ENCODE peak calls at places on chromosomes 3 and 15, in ten cellular contexts. Z is ovary, N is tibial nerve, I is A549, Y is spleen, J is Peyer's patch, L is HepG2, O is K562, V is IMR-90, S is transverse colon. T is an unnamed sample.

GRCh38 chr15:25177955-25178801 is 223.4 kb downstream of the SNRPN start:
- DNase-seq in Z (peak; percentile 6), N (no peak), I (no peak), Y (peak; percentile 67), J (peak; percentile 24), L (no peak), O (no peak), V (no peak), S (peak; percentile 2), T (no peak)

GRCh38 chr3:12353796-12354505 is 65.1 kb downstream of the PPARG start:
- DNase-seq in Z (no peak), N (no peak), I (peak; percentile 58), Y (no peak), J (no peak), L (no peak), O (no peak), V (no peak), S (no peak), T (peak; percentile 90)

GRCh38 chr15:67176195-67176971 is 78.1 kb downstream of the AAGAB start:
- DNase-seq in Z (peak; percentile 22), N (no peak), I (no peak), Y (no peak), J (peak; percentile 81), L (no peak), O (no peak), V (no peak), S (no peak), T (no peak)

GRCh38 chr3:105006164-105006563 is 360.5 kb upstream of the ALCAM start:
- DNase-seq in Z (no peak), N (no peak), I (no peak), Y (no peak), J (no peak), L (no peak), O (no peak), V (no peak), S (no peak), T (no peak)

GRCh38 chr3:38297947-38298711 is 16.0 kb downstream of the SLC22A14 start:
- DNase-seq in Z (no peak), N (no peak), I (peak; percentile 28), Y (no peak), J (no peak), L (no peak), O (no peak), V (peak; percentile 29), S (no peak), T (peak; percentile 20)

GRCh38 chr15:60120100-60120499 is 116.0 kb downstream of the FOXB1 start:
- DNase-seq in Z (no peak), N (no peak), I (no peak), Y (no peak), J (no peak), L (no peak), O (no peak), V (no peak), S (no peak), T (no peak)

GRCh38 chr3:20537234-20537633 is 351.2 kb upstream of the SGO1 start:
- DNase-seq in Z (no peak), N (no peak), I (peak; percentile 4), Y (no peak), J (no peak), L (no peak), O (no peak), V (no peak), S (no peak), T (no peak)

GRCh38 chr3:113265281-113265680 is 53.9 kb downstream of the BOC start:
- DNase-seq in Z (no peak), N (no peak), I (no peak), Y (no peak), J (no peak), L (no peak), O (no peak), V (no peak), S (no peak), T (no peak)

GRCh38 chr15:66405605-66406004 is 18.9 kb downstream of the MAP2K1 start:
- DNase-seq in Z (no peak), N (no peak), I (no peak), Y (no peak), J (no peak), L (no peak), O (no peak), V (peak; percentile 59), S (no peak), T (no peak)

GRCh38 chr3:4976109-4976508 is 3.1 kb upstream of the BHLHE40 start:
- DNase-seq in Z (peak; percentile 40), N (no peak), I (peak; percentile 94), Y (peak; percentile 82), J (peak; percentile 73), L (peak; percentile 79), O (peak; percentile 81), V (peak; percentile 63), S (peak; percentile 60), T (peak; percentile 94)

GRCh38 chr3:52225452-52226228 is at the start of gene TLR9:
- DNase-seq in Z (no peak), N (no peak), I (no peak), Y (peak; percentile 87), J (peak; percentile 87), L (no peak), O (no peak), V (no peak), S (peak; percentile 63), T (peak; percentile 94)

GRCh38 chr3:113223831-113224240 is 12.5 kb downstream of the BOC start:
- DNase-seq in Z (no peak), N (no peak), I (no peak), Y (peak; percentile 79), J (no peak), L (no peak), O (no peak), V (no peak), S (peak; percentile 22), T (peak; percentile 90)

GRCh38 chr3:37546876-37547275 is 314.8 kb upstream of the CTDSPL start:
- DNase-seq in Z (no peak), N (no peak), I (peak; percentile 20), Y (no peak), J (no peak), L (peak; percentile 7), O (peak; percentile 45), V (peak; percentile 19), S (no peak), T (peak; percentile 35)

GRCh38 chr3:122414391-122414790 is 1.5 kb downstream of the WDR5B start:
- DNase-seq in Z (no peak), N (no peak), I (no peak), Y (no peak), J (no peak), L (no peak), O (no peak), V (peak; percentile 36), S (no peak), T (no peak)

GRCh38 chr3:122416966-122417365 is 1.1 kb upstream of the WDR5B start:
- DNase-seq in Z (no peak), N (no peak), I (no peak), Y (peak; percentile 78), J (peak; percentile 47), L (no peak), O (no peak), V (no peak), S (no peak), T (no peak)

GRCh38 chr3:122415104-122415744 is 638 bp downstream of the WDR5B start:
- DNase-seq in Z (no peak), N (no peak), I (peak; percentile 43), Y (no peak), J (peak; percentile 65), L (peak; percentile 25), O (peak; percentile 67), V (peak; percentile 55), S (peak; percentile 54), T (peak; percentile 64)

GRCh38 chr3:122421101-122421500 is 5.2 kb upstream of the WDR5B start:
- DNase-seq in Z (no peak), N (no peak), I (no peak), Y (no peak), J (no peak), L (no peak), O (no peak), V (no peak), S (no peak), T (no peak)

DNA sequence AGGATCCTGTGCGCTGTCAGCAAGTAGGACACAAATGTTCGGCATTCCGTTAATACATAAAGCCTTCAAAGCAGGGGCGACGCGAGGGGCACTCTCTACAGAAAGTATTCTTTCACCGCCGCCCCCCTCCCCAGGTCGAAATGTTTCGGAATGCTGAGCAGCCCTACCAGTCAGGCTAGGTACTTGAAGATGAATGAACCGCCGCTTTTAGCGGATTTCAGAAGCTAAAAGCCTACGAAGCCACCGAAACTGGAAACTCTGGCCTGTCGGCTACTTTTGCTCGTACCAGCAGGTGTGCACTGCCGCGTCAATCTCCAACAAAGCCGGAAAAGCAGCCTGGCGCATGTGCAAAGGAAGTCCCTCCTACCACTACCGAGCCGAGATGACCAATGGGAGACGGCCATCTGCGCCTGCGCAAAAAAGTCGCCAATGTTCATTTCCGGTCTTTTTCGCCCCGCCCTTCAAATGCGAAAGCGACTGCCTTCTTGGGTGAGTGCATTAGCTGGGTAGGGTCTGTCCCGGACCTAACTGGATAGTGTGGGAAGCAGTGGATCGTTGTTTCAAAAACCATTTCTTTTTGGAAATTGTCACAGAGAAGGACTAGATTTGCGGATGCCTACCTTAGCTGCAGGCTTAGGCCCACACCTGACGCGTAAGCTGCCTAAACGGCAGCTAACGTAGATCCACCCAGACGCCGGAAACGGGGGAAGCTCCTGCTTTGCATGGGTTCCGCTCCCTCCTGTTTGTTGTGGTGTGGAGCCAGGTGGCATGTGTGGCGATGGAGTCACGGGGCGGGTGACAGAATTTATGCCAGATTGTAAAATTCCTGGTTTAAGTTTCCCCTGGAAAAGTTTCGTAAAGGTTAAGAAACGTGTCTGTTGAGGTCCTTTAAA is at the start of gene WDR5B:
- DNase-seq in Z (peak; percentile 99), N (peak; percentile 94), I (peak; percentile 98), Y (peak; percentile 96), J (peak; percentile 99), L (peak; percentile 96), O (peak; percentile 98), V (peak; percentile 96), S (peak; percentile 99), T (peak; percentile 95)
- TF ChIP-seq POLR2A in Z (peak; percentile 82), N (peak; percentile 75), I (peak; percentile 62), Y (peak; percentile 62), J (peak; percentile 88), L (peak; percentile 90), O (peak; percentile 96), V (peak; percentile 95), S (peak; percentile 88), T (peak; percentile 95)

GRCh38 chr15:80059786-80060489 is 462 bp downstream of the ZFAND6 start:
- DNase-seq in Z (no peak), N (no peak), I (peak; percentile 62), Y (no peak), J (no peak), L (peak; percentile 24), O (peak; percentile 89), V (peak; percentile 16), S (peak; percentile 48), T (peak; percentile 86)
- TF ChIP-seq POLR2A in Z (no peak), N (no peak), I (peak; percentile 38), Y (no peak), J (no peak), L (no peak), O (no peak), V (peak; percentile 18), S (no peak), T (peak; percentile 40)

GRCh38 chr15:78506971-78507830 is at the start of gene HYKK:
- DNase-seq in Z (peak; percentile 88), N (peak; percentile 77), I (peak; percentile 98), Y (peak; percentile 90), J (peak; percentile 94), L (peak; percentile 98), O (peak; percentile 98), V (peak; percentile 96), S (peak; percentile 94), T (peak; percentile 90)
- TF ChIP-seq POLR2A in Z (no peak), N (no peak), I (peak; percentile 87), Y (no peak), J (peak; percentile 76), L (peak; percentile 82), O (peak; percentile 74), V (no peak), S (peak; percentile 81), T (no peak)

GRCh38 chr3:150409527-150410310 is 1.6 kb downstream of the TSC22D2 start:
- DNase-seq in Z (peak; percentile 75), N (peak; percentile 43), I (peak; percentile 70), Y (peak; percentile 95), J (peak; percentile 87), L (peak; percentile 68), O (peak; percentile 70), V (peak; percentile 60), S (peak; percentile 82), T (peak; percentile 87)
- TF ChIP-seq POLR2A in Z (no peak), N (no peak), I (no peak), Y (no peak), J (peak; percentile 32), L (no peak), O (peak; percentile 15), V (peak; percentile 25), S (peak; percentile 60), T (peak; percentile 15)